ENCODE peak calls at places on chromosomes 6 and 20, in nine cellular contexts. K is AG04450, Y is fibroblast of mammary gland, T is mammary epithelial cell, X is astrocyte of the spinal cord, B is IMR-90, H is AG10803, R is NB4, V is astrocyte. I is an unnamed sample.

GRCh38 chr20:48538058-48538825 is 289.6 kb downstream of the PREX1 start:
- DNase-seq in K (no peak), Y (peak; percentile 2), T (peak; percentile 90), X (peak; percentile 59), B (peak; percentile 52), H (peak; percentile 61), R (no peak), V (peak; percentile 96), I (peak; percentile 94)

GRCh38 chr6:1423578-1423977 is 34.2 kb downstream of the FOXF2 start:
- DNase-seq in K (no peak), Y (no peak), T (no peak), X (no peak), B (no peak), H (no peak), R (no peak), V (no peak), I (no peak)

GRCh38 chr6:131213501-131213990 is 78.3 kb downstream of the AKAP7 start:
- DNase-seq in K (peak; percentile 56), Y (peak; percentile 60), T (no peak), X (peak; percentile 89), B (peak; percentile 61), H (peak; percentile 85), R (no peak), V (peak; percentile 23), I (peak; percentile 97)

GRCh38 chr20:47971321-47971781 is 186.1 kb upstream of the SULF2 start:
- DNase-seq in K (no peak), Y (no peak), T (no peak), X (no peak), B (no peak), H (no peak), R (no peak), V (no peak), I (no peak)

GRCh38 chr6:113271437-113271836 is 585.7 kb upstream of the MARCKS start:
- DNase-seq in K (no peak), Y (peak; percentile 90), T (no peak), X (no peak), B (no peak), H (peak; percentile 87), R (no peak), V (no peak), I (no peak)

GRCh38 chr20:24153101-24154040 is 164.8 kb upstream of the GGTLC1 start:
- DNase-seq in K (no peak), Y (no peak), T (no peak), X (no peak), B (no peak), H (no peak), R (no peak), V (no peak), I (no peak)

GRCh38 chr6:165447141-165447540 is 137.7 kb upstream of the C6orf118 start:
- DNase-seq in K (no peak), Y (no peak), T (no peak), X (no peak), B (no peak), H (no peak), R (no peak), V (no peak), I (no peak)

GRCh38 chr20:9220874-9221547 is 152.1 kb downstream of the PLCB4 start:
- DNase-seq in K (peak; percentile 33), Y (peak; percentile 71), T (no peak), X (peak; percentile 84), B (peak; percentile 84), H (peak; percentile 94), R (no peak), V (peak; percentile 94), I (peak; percentile 74)

GRCh38 chr6:168609914-168610490 is 169.0 kb downstream of the SMOC2 start:
- DNase-seq in K (no peak), Y (no peak), T (no peak), X (no peak), B (no peak), H (no peak), R (no peak), V (no peak), I (no peak)

GRCh38 chr6:40930555-40930954 is 108.5 kb downstream of the UNC5CL start:
- DNase-seq in K (no peak), Y (peak; percentile 58), T (no peak), X (no peak), B (peak; percentile 20), H (peak; percentile 42), R (peak; percentile 27), V (no peak), I (peak; percentile 28)

GRCh38 chr6:45577836-45578504 is 200.2 kb upstream of the SUPT3H start:
- DNase-seq in K (no peak), Y (peak; percentile 58), T (no peak), X (peak; percentile 38), B (peak; percentile 43), H (peak; percentile 65), R (peak; percentile 34), V (no peak), I (peak; percentile 38)

GRCh38 chr6:133549252-133549925 is 308.2 kb downstream of the EYA4 start:
- DNase-seq in K (no peak), Y (no peak), T (no peak), X (no peak), B (no peak), H (no peak), R (no peak), V (no peak), I (no peak)

GRCh38 chr6:135325624-135326424 is 144.7 kb downstream of the MYB start:
- DNase-seq in K (no peak), Y (peak; percentile 21), T (no peak), X (no peak), B (no peak), H (peak; percentile 0), R (peak; percentile 88), V (no peak), I (peak; percentile 62)

GRCh38 chr6:19719691-19720127 is 117.5 kb upstream of the ID4 start:
- DNase-seq in K (peak; percentile 49), Y (peak; percentile 64), T (peak; percentile 19), X (peak; percentile 33), B (peak; percentile 70), H (peak; percentile 79), R (no peak), V (peak; percentile 77), I (peak; percentile 57)

GRCh38 chr6:27565839-27566779 is 93.2 kb upstream of the ZNF184 start:
- DNase-seq in K (no peak), Y (no peak), T (no peak), X (no peak), B (no peak), H (no peak), R (no peak), V (no peak), I (no peak)

GRCh38 chr6:38708483-38708882 is 5.5 kb upstream of the GLO1 start:
- DNase-seq in K (no peak), Y (no peak), T (no peak), X (no peak), B (no peak), H (no peak), R (no peak), V (no peak), I (peak; percentile 29)

GRCh38 chr6:21836772-21837460 is 243.4 kb downstream of the SOX4 start:
- DNase-seq in K (no peak), Y (no peak), T (no peak), X (no peak), B (no peak), H (no peak), R (no peak), V (no peak), I (no peak)

GRCh38 chr6:6749791-6750434 is 161.4 kb downstream of the LY86 start:
- DNase-seq in K (peak; percentile 82), Y (peak; percentile 86), T (peak; percentile 43), X (peak; percentile 75), B (peak; percentile 97), H (peak; percentile 74), R (peak; percentile 97), V (peak; percentile 88), I (peak; percentile 91)

GRCh38 chr20:12175538-12175937 is 257.8 kb downstream of the BTBD3 start:
- DNase-seq in K (no peak), Y (no peak), T (peak; percentile 45), X (no peak), B (no peak), H (no peak), R (no peak), V (no peak), I (no peak)

GRCh38 chr6:29071831-29072723 is 15.0 kb downstream of the OR2B3 start:
- DNase-seq in K (no peak), Y (peak; percentile 28), T (peak; percentile 42), X (peak; percentile 1), B (no peak), H (peak; percentile 15), R (peak; percentile 56), V (no peak), I (peak; percentile 58)

GRCh38 chr20:38164624-38165088 is 414 bp downstream of the TGM2 start:
- DNase-seq in K (no peak), Y (no peak), T (no peak), X (no peak), B (no peak), H (no peak), R (no peak), V (no peak), I (no peak)
- H3K4me3 ChIP-seq in K (peak overlapping the region; percentile 70), Y (peak overlapping the region; percentile 45), T (no peak overlapping the region), X (peak overlapping the region; percentile 44), B (peak overlapping the region; percentile 50), H (peak overlapping the region; percentile 52), R (no peak overlapping the region), V (peak overlapping the region; percentile 56), I (peak overlapping the region; percentile 71)

GRCh38 chr6:149231786-149232185 is 85.7 kb upstream of the TAB2 start:
- DNase-seq in K (no peak), Y (no peak), T (no peak), X (peak; percentile 57), B (peak; percentile 63), H (no peak), R (no peak), V (no peak), I (peak; percentile 83)
- TF ChIP-seq CTCF in K (no peak), Y (no peak), T (no peak), X (no peak), B (no peak), H (no peak), R (no peak), V (no peak), I (no peak)

DNA sequence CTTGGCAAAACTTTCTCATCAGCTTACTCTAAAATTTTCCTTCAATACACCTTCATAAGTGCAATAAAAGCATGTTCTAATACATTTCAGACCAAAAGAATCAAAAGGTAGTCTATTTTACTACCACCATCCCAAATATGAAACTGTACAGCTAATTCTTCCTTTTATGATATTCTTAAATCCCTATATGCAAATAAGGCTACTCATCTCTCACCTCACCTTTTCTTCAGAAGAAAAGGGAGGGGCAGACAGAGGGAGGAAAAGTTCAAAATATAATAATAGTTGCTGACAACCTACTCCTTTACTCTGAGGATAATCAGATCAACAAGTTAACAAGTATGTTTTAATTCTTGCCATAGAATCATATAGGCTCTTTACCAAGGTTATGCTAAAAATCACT is 7.4 kb downstream of the C6orf120 start:
- DNase-seq in K (no peak), Y (no peak), T (no peak), X (no peak), B (no peak), H (no peak), R (no peak), V (no peak), I (no peak)
- H3K4me3 ChIP-seq in K (no peak overlapping the region), Y (no peak overlapping the region), T (no peak overlapping the region), X (no peak overlapping the region), B (no peak overlapping the region), H (no peak overlapping the region), R (no peak overlapping the region), V (no peak overlapping the region), I (no peak overlapping the region)

GRCh38 chr6:119879731-119880130 is 530.2 kb upstream of the MAN1A1 start:
- DNase-seq in K (no peak), Y (no peak), T (no peak), X (no peak), B (no peak), H (no peak), R (no peak), V (no peak), I (no peak)
- TF ChIP-seq CTCF in K (no peak), Y (no peak), T (no peak), X (no peak), B (no peak), H (no peak), R (no peak), V (no peak), I (no peak)